ENCODE peak calls at places on chromosomes 5 and 9, in seven cellular contexts. G, O, W, A, Z, J and H are unnamed samples.

GRCh38 chr9:120184266-120184665 is 395.7 kb downstream of the CDK5RAP2 start:
- DNase-seq in G (no peak), O (no peak), W (no peak), A (no peak), Z (no peak), J (no peak), H (no peak)

GRCh38 chr5:14665110-14665822 is 748 bp downstream of the OTULIN start:
- DNase-seq in G (no peak), O (no peak), W (peak), A (no peak), Z (peak), J (peak), H (no peak)

GRCh38 chr5:53368516-53368915 is 111.9 kb upstream of the FST start:
- DNase-seq in G (no peak), O (no peak), W (no peak), A (peak), Z (no peak), J (no peak), H (no peak)

GRCh38 chr5:125311743-125312142 is 565.3 kb upstream of the ZNF608 start:
- DNase-seq in G (no peak), O (peak), W (no peak), A (peak), Z (no peak), J (no peak), H (no peak)

GRCh38 chr9:108094676-108094993 is 605.1 kb upstream of the KLF4 start:
- DNase-seq in G (no peak), O (no peak), W (no peak), A (no peak), Z (no peak), J (no peak), H (no peak)

GRCh38 chr5:141966963-141967333 is 2.0 kb upstream of the RNF14 start:
- DNase-seq in G (no peak), O (no peak), W (no peak), A (no peak), Z (no peak), J (no peak), H (no peak)

GRCh38 chr9:112971415-112971814 is 40.6 kb downstream of the ZNF883 start:
- DNase-seq in G (no peak), O (no peak), W (no peak), A (peak), Z (peak), J (no peak), H (peak)

GRCh38 chr9:38153152-38153909 is 84.3 kb upstream of the SHB start:
- DNase-seq in G (no peak), O (no peak), W (no peak), A (no peak), Z (no peak), J (no peak), H (no peak)

GRCh38 chr9:21119093-21119770 is 22.4 kb downstream of the IFNW1 start:
- DNase-seq in G (no peak), O (no peak), W (no peak), A (no peak), Z (no peak), J (no peak), H (no peak)

GRCh38 chr5:51651889-51652288 is 268.6 kb downstream of the ISL1 start:
- DNase-seq in G (no peak), O (no peak), W (no peak), A (no peak), Z (no peak), J (no peak), H (no peak)

GRCh38 chr9:133221177-133221809 is 12.2 kb upstream of the OBP2B start:
- DNase-seq in G (no peak), O (no peak), W (no peak), A (no peak), Z (no peak), J (no peak), H (no peak)

GRCh38 chr9:12930906-12931305 is 156.1 kb downstream of the LURAP1L start:
- DNase-seq in G (no peak), O (no peak), W (no peak), A (peak), Z (no peak), J (no peak), H (no peak)

GRCh38 chr9:20972684-20973083 is 58.8 kb downstream of the HACD4 start:
- DNase-seq in G (no peak), O (no peak), W (no peak), A (no peak), Z (no peak), J (no peak), H (no peak)

GRCh38 chr5:126656397-126657007 is 55.8 kb downstream of the PHAX start:
- DNase-seq in G (no peak), O (no peak), W (no peak), A (peak), Z (peak), J (no peak), H (peak)

GRCh38 chr9:127053057-127053821 is 69.2 kb downstream of the ANGPTL2 start:
- DNase-seq in G (no peak), O (no peak), W (no peak), A (no peak), Z (no peak), J (peak), H (no peak)

GRCh38 chr5:67537439-67538342 is 341.1 kb upstream of the CD180 start:
- DNase-seq in G (no peak), O (no peak), W (no peak), A (peak), Z (no peak), J (no peak), H (no peak)

GRCh38 chr5:141508808-141509611 is 20.1 kb downstream of the PCDHGC5 start:
- DNase-seq in G (no peak), O (peak), W (peak), A (peak), Z (peak), J (peak), H (no peak)

GRCh38 chr5:152488869-152489268 is 83.8 kb upstream of the NMUR2 start:
- DNase-seq in G (no peak), O (no peak), W (no peak), A (no peak), Z (no peak), J (no peak), H (no peak)

GRCh38 chr9:136695955-136696354 is 8.7 kb upstream of the AGPAT2 start:
- DNase-seq in G (no peak), O (no peak), W (no peak), A (no peak), Z (no peak), J (no peak), H (no peak)

GRCh38 chr5:150519560-150519945 is 11.6 kb downstream of the NDST1 start:
- DNase-seq in G (no peak), O (no peak), W (no peak), A (no peak), Z (no peak), J (no peak), H (no peak)

GRCh38 chr9:109110326-109111014 is 9.3 kb downstream of the TMEM245 start:
- DNase-seq in G (peak), O (no peak), W (no peak), A (peak), Z (no peak), J (no peak), H (no peak)

GRCh38 chr5:76808142-76808691 is 10.6 kb upstream of the F2RL1 start:
- DNase-seq in G (no peak), O (no peak), W (no peak), A (no peak), Z (peak), J (no peak), H (peak)

GRCh38 chr9:4591123-4591500 is 71.0 kb upstream of the PLPP6 start:
- DNase-seq in G (no peak), O (no peak), W (no peak), A (no peak), Z (no peak), J (no peak), H (no peak)

GRCh38 chr9:127500399-127500798 is 49.1 kb downstream of the LRSAM1 start:
- DNase-seq in G (no peak), O (no peak), W (no peak), A (no peak), Z (no peak), J (no peak), H (no peak)

GRCh38 chr9:78989031-78989658 is 582.6 kb upstream of the TLE4 start:
- DNase-seq in G (no peak), O (no peak), W (no peak), A (no peak), Z (no peak), J (no peak), H (no peak)

GRCh38 chr5:1792842-1793266 is 6.8 kb downstream of the MRPL36 start:
- DNase-seq in G (peak), O (peak), W (no peak), A (peak), Z (peak), J (no peak), H (no peak)

GRCh38 chr9:764105-764524 is 77.4 kb upstream of the DMRT1 start:
- DNase-seq in G (no peak), O (no peak), W (peak), A (peak), Z (peak), J (peak), H (peak)

GRCh38 chr5:55160493-55161209 is 680 bp downstream of the GPX8 start:
- DNase-seq in G (no peak), O (peak), W (peak), A (peak), Z (peak), J (peak), H (peak)

GRCh38 chr5:93677344-93678021 is 63.9 kb downstream of the POU5F2 start:
- DNase-seq in G (no peak), O (peak), W (peak), A (peak), Z (peak), J (peak), H (peak)

GRCh38 chr5:92337772-92338234 is 954.7 kb upstream of the ARRDC3 start:
- DNase-seq in G (no peak), O (peak), W (no peak), A (peak), Z (no peak), J (no peak), H (no peak)

GRCh38 chr9:130570200-130570599 is 9.2 kb upstream of the FUBP3 start:
- DNase-seq in G (no peak), O (no peak), W (no peak), A (peak), Z (no peak), J (no peak), H (no peak)

GRCh38 chr9:128902351-128903078 is 18.3 kb upstream of the PHYHD1 start:
- DNase-seq in G (peak), O (no peak), W (peak), A (no peak), Z (no peak), J (no peak), H (no peak)
- H3K4me3 ChIP-seq in G (peak), O (no peak), W (no peak), A (no peak), Z (no peak), J (no peak), H (no peak)

GRCh38 chr5:154189256-154189818 is 1.2 kb upstream of the GALNT10 start:
- DNase-seq in G (no peak), O (no peak), W (peak), A (no peak), Z (no peak), J (no peak), H (no peak)
- H3K4me3 ChIP-seq in G (peak), O (peak), W (peak), A (peak), Z (peak), J (peak), H (peak)

GRCh38 chr9:117145811-117146490 is 268.9 kb downstream of the ASTN2 start:
- DNase-seq in G (no peak), O (no peak), W (no peak), A (no peak), Z (no peak), J (no peak), H (no peak)
- H3K4me3 ChIP-seq in G (no peak), O (no peak), W (no peak), A (no peak), Z (no peak), J (no peak), H (no peak)

GRCh38 chr5:135190345-135191083 is 156.5 kb upstream of the PITX1 start:
- DNase-seq in G (no peak), O (no peak), W (no peak), A (no peak), Z (peak), J (no peak), H (no peak)
- H3K4me3 ChIP-seq in G (no peak), O (no peak), W (peak), A (no peak), Z (no peak), J (no peak), H (peak)